ENCODE peak calls at places on chromosomes 11 and 22, in six cellular contexts. V, A, N, K, U and I are unnamed samples.

GRCh38 chr22:48894064-48894671 is 933.5 kb downstream of the BRD1 start:
- DNase-seq in N (peak; percentile 61), V (no peak), K (peak; percentile 48), A (no peak), U (no peak), I (no peak)

GRCh38 chr22:46076651-46077339 is 73.5 kb upstream of the PPARA start:
- DNase-seq in A (no peak), U (no peak), K (no peak), N (no peak), V (no peak), I (peak; percentile 76)

GRCh38 chr11:10365045-10365444 is 60.2 kb downstream of the ADM start:
- DNase-seq in K (no peak), U (no peak), A (no peak), N (no peak), V (no peak), I (no peak)

GRCh38 chr11:117442869-117443239 is 115.2 kb downstream of the CEP164 start:
- DNase-seq in K (no peak), U (no peak), A (no peak), N (no peak), V (no peak), I (no peak)

GRCh38 chr22:41681616-41682015 is 7.1 kb downstream of the SNU13 start:
- DNase-seq in K (no peak), A (no peak), U (no peak), N (no peak), V (no peak), I (no peak)

GRCh38 chr11:35974878-35975578 is 31.2 kb downstream of the LDLRAD3 start:
- DNase-seq in N (no peak), A (no peak), U (no peak), K (no peak), V (no peak), I (no peak)

GRCh38 chr22:50222508-50222907 is 21.7 kb downstream of the SELENOO start:
- DNase-seq in U (no peak), K (no peak), V (no peak), A (no peak), N (no peak), I (no peak)

GRCh38 chr11:44246726-44247125 is 63.2 kb downstream of the ALX4 start:
- DNase-seq in V (no peak), A (no peak), K (no peak), N (no peak), U (no peak), I (peak; percentile 48)

GRCh38 chr11:2312232-2313042 is 10.6 kb downstream of the TSPAN32 start:
- DNase-seq in V (no peak), U (peak; percentile 68), K (no peak), A (no peak), N (no peak), I (peak; percentile 62)

GRCh38 chr11:60985991-60986915 is 14.8 kb downstream of the CD6 start:
- DNase-seq in V (no peak), N (no peak), U (no peak), A (peak; percentile 88), K (no peak), I (no peak)

GRCh38 chr22:39995346-39996252 is 845 bp downstream of the FAM83F start:
- DNase-seq in A (no peak), V (no peak), N (no peak), U (no peak), K (no peak), I (no peak)

GRCh38 chr11:30174265-30175022 is 56.4 kb upstream of the FSHB start:
- DNase-seq in U (peak; percentile 9), A (no peak), N (no peak), V (no peak), K (no peak), I (no peak)

GRCh38 chr11:125257185-125257584 is 92.6 kb downstream of the PKNOX2 start:
- DNase-seq in A (no peak), K (no peak), V (no peak), U (no peak), N (peak; percentile 59), I (no peak)

GRCh38 chr11:95512177-95512576 is 277.4 kb downstream of the FAM76B start:
- DNase-seq in V (no peak), U (peak; percentile 98), N (no peak), A (no peak), K (no peak), I (peak; percentile 90)

GRCh38 chr22:45096256-45096907 is 67.3 kb upstream of the NUP50 start:
- DNase-seq in K (peak; percentile 87), U (peak; percentile 54), V (peak; percentile 61), N (peak; percentile 81), A (no peak), I (peak; percentile 36)

GRCh38 chr11:65611028-65611757 is 2.8 kb downstream of the MAP3K11 start:
- DNase-seq in N (no peak), U (no peak), K (no peak), A (no peak), V (no peak), I (no peak)

GRCh38 chr22:39967103-39967829 is 7.1 kb downstream of the TMA7B start:
- DNase-seq in U (peak; percentile 49), N (no peak), V (no peak), A (no peak), K (no peak), I (no peak)

GRCh38 chr11:117820071-117820470 is 4.5 kb downstream of the FXYD2 start:
- DNase-seq in A (no peak), V (no peak), K (no peak), N (no peak), U (no peak), I (no peak)

GRCh38 chr11:123264431-123264780 is 69.4 kb upstream of the CLMP start:
- DNase-seq in V (no peak), K (no peak), N (no peak), A (no peak), U (no peak), I (no peak)

GRCh38 chr11:96567667-96568066 is 177.9 kb downstream of the JRKL start:
- DNase-seq in A (no peak), N (no peak), V (no peak), K (no peak), U (no peak), I (no peak)

GRCh38 chr22:44026630-44027511 is 2.8 kb downstream of the PARVB start:
- DNase-seq in K (peak; percentile 85), A (peak; percentile 50), V (peak; percentile 38), N (no peak), U (no peak), I (peak; percentile 46)

GRCh38 chr11:111788464-111788863 is 22.3 kb upstream of the PPP2R1B start:
- DNase-seq in U (no peak), K (no peak), V (no peak), A (no peak), N (no peak), I (no peak)

GRCh38 chr11:128965485-128965884 is 22.8 kb upstream of the TP53AIP1 start:
- DNase-seq in N (no peak), K (no peak), U (no peak), A (no peak), V (no peak), I (no peak)

GRCh38 chr11:57513911-57514537 is 1.5 kb downstream of the SLC43A1 start:
- DNase-seq in K (peak; percentile 79), A (no peak), U (no peak), N (no peak), V (no peak), I (no peak)

GRCh38 chr22:29306175-29306829 is at the start of gene GAS2L1:
- DNase-seq in U (peak; percentile 68), N (peak; percentile 87), V (no peak), A (no peak), K (peak; percentile 65), I (peak; percentile 60)

GRCh38 chr11:111975076-111975806 is 38.1 kb downstream of the DIXDC1 start:
- DNase-seq in N (no peak), U (no peak), K (no peak), V (no peak), A (no peak), I (no peak)

GRCh38 chr11:93370260-93370659 is 39.7 kb downstream of the DEUP1 start:
- DNase-seq in A (no peak), V (no peak), K (no peak), U (no peak), N (no peak), I (no peak)

GRCh38 chr11:11660351-11660750 is 38.5 kb upstream of the GALNT18 start:
- DNase-seq in K (no peak), N (no peak), V (no peak), U (no peak), A (no peak), I (no peak)

GRCh38 chr11:8338138-8338537 is 74.5 kb upstream of the LMO1 start:
- DNase-seq in K (peak; percentile 71), U (no peak), V (no peak), A (no peak), N (peak; percentile 92), I (no peak)

GRCh38 chr11:31810779-31811647 is at the start of gene PAX6:
- DNase-seq in V (no peak), A (no peak), N (peak; percentile 87), U (no peak), K (no peak), I (peak; percentile 38)

GRCh38 chr11:117822031-117822521 is 2.5 kb downstream of the FXYD2 start:
- DNase-seq in U (no peak), A (no peak), K (peak; percentile 67), V (no peak), N (peak; percentile 80), I (no peak)

GRCh38 chr22:33666661-33667619 is 253.3 kb downstream of the LARGE1 start:
- DNase-seq in N (no peak), V (no peak), A (no peak), U (no peak), K (peak; percentile 55), I (no peak)

GRCh38 chr11:9973921-9974320 is 310.0 kb downstream of the SWAP70 start:
- DNase-seq in N (no peak), V (no peak), U (no peak), A (no peak), K (no peak), I (no peak)

GRCh38 chr11:61999141-61999975 is 31.9 kb upstream of the FTH1 start:
- DNase-seq in V (no peak), U (no peak), K (no peak), A (no peak), N (no peak), I (no peak)

GRCh38 chr11:6387811-6388599 is 2.3 kb upstream of the SMPD1 start:
- DNase-seq in K (no peak), N (no peak), V (no peak), U (no peak), A (no peak), I (no peak)

GRCh38 chr11:62133328-62134065 is 9.7 kb downstream of the INCENP start:
- DNase-seq in A (no peak), U (no peak), K (no peak), V (no peak), N (no peak), I (no peak)

GRCh38 chr11:48037709-48038468 is 57.5 kb downstream of the PTPRJ start:
- DNase-seq in A (no peak), V (no peak), K (peak; percentile 41), N (no peak), U (peak; percentile 70), I (no peak)